ENCODE peak calls at places on chromosomes 6 and 20, in four cellular contexts. One of them, this sample, is unnamed.

GRCh38 chr6:53410508-53411258 is 61.9 kb upstream of the ELOVL5 start:
- DNase-seq in occipital lobe: no peak
- DNase-seq in heart left ventricle: peak
- DNase-seq in NCI-H69: peak
- DNase-seq in this sample: no peak

GRCh38 chr20:57476641-57477461 is 48.1 kb downstream of the CTCFL start:
- DNase-seq in occipital lobe: no peak
- DNase-seq in heart left ventricle: no peak
- DNase-seq in NCI-H69: no peak
- DNase-seq in this sample: no peak

GRCh38 chr20:34274694-34275093 is 28.5 kb downstream of the AHCY start:
- DNase-seq in occipital lobe: no peak
- DNase-seq in heart left ventricle: no peak
- DNase-seq in NCI-H69: no peak
- DNase-seq in this sample: no peak

GRCh38 chr20:45117581-45117980 is 2.6 kb upstream of the WFDC5 start:
- DNase-seq in occipital lobe: no peak
- DNase-seq in heart left ventricle: no peak
- DNase-seq in NCI-H69: peak
- DNase-seq in this sample: no peak

GRCh38 chr6:167034056-167034455 is 34.9 kb downstream of the CEP43 start:
- DNase-seq in occipital lobe: no peak
- DNase-seq in heart left ventricle: no peak
- DNase-seq in NCI-H69: no peak
- DNase-seq in this sample: no peak

GRCh38 chr6:122620902-122621301 is 10.7 kb downstream of the PKIB start:
- DNase-seq in occipital lobe: no peak
- DNase-seq in heart left ventricle: no peak
- DNase-seq in NCI-H69: peak
- DNase-seq in this sample: no peak

GRCh38 chr6:39225946-39226437 is 3.3 kb downstream of the KCNK5 start:
- DNase-seq in occipital lobe: no peak
- DNase-seq in heart left ventricle: no peak
- DNase-seq in NCI-H69: no peak
- DNase-seq in this sample: no peak

GRCh38 chr20:33812673-33813462 is 1.7 kb downstream of the CHMP4B start:
- DNase-seq in occipital lobe: no peak
- DNase-seq in heart left ventricle: no peak
- DNase-seq in NCI-H69: no peak
- DNase-seq in this sample: no peak

GRCh38 chr6:21885532-21886089 is 292.1 kb downstream of the SOX4 start:
- DNase-seq in occipital lobe: peak
- DNase-seq in heart left ventricle: peak
- DNase-seq in NCI-H69: peak
- DNase-seq in this sample: no peak

GRCh38 chr20:57656252-57656820 is 36.1 kb upstream of the ZBP1 start:
- DNase-seq in occipital lobe: no peak
- DNase-seq in heart left ventricle: peak
- DNase-seq in NCI-H69: no peak
- DNase-seq in this sample: no peak

GRCh38 chr20:61628480-61628879 is 376.4 kb downstream of the CDH4 start:
- DNase-seq in occipital lobe: peak
- DNase-seq in heart left ventricle: no peak
- DNase-seq in NCI-H69: no peak
- DNase-seq in this sample: no peak

GRCh38 chr6:67165606-67166005 is 1458.6 kb upstream of the EYS start:
- DNase-seq in occipital lobe: no peak
- DNase-seq in heart left ventricle: no peak
- DNase-seq in NCI-H69: no peak
- DNase-seq in this sample: no peak

GRCh38 chr6:168377856-168378832 is 58.6 kb upstream of the DACT2 start:
- DNase-seq in occipital lobe: no peak
- DNase-seq in heart left ventricle: no peak
- DNase-seq in NCI-H69: no peak
- DNase-seq in this sample: no peak

GRCh38 chr6:109793793-109794192 is 102.7 kb downstream of the FIG4 start:
- DNase-seq in occipital lobe: no peak
- DNase-seq in heart left ventricle: no peak
- DNase-seq in NCI-H69: peak
- DNase-seq in this sample: no peak

GRCh38 chr6:84282566-84282965 is 55.1 kb upstream of the CEP162 start:
- DNase-seq in occipital lobe: no peak
- DNase-seq in heart left ventricle: no peak
- DNase-seq in NCI-H69: peak
- DNase-seq in this sample: no peak

GRCh38 chr6:169801396-169802160 is 50.2 kb downstream of the ERMARD start:
- DNase-seq in occipital lobe: no peak
- DNase-seq in heart left ventricle: no peak
- DNase-seq in NCI-H69: no peak
- DNase-seq in this sample: no peak

GRCh38 chr20:36808317-36809257 is 35.0 kb upstream of the DSN1 start:
- DNase-seq in occipital lobe: no peak
- DNase-seq in heart left ventricle: peak
- DNase-seq in NCI-H69: peak
- DNase-seq in this sample: no peak

GRCh38 chr6:138948028-138948427 is 40.0 kb downstream of the REPS1 start:
- DNase-seq in occipital lobe: no peak
- DNase-seq in heart left ventricle: no peak
- DNase-seq in NCI-H69: no peak
- DNase-seq in this sample: no peak

GRCh38 chr6:20173833-20174796 is 38.2 kb downstream of the MBOAT1 start:
- DNase-seq in occipital lobe: no peak
- DNase-seq in heart left ventricle: no peak
- DNase-seq in NCI-H69: no peak
- DNase-seq in this sample: no peak

GRCh38 chr6:2939315-2940009 is 31.9 kb downstream of the SERPINB6 start:
- DNase-seq in occipital lobe: no peak
- DNase-seq in heart left ventricle: no peak
- DNase-seq in NCI-H69: no peak
- DNase-seq in this sample: no peak

GRCh38 chr6:121389419-121389818 is 46.0 kb upstream of the GJA1 start:
- DNase-seq in occipital lobe: no peak
- DNase-seq in heart left ventricle: no peak
- DNase-seq in NCI-H69: no peak
- DNase-seq in this sample: no peak

GRCh38 chr20:44053046-44053445 is 133.9 kb downstream of the JPH2 start:
- DNase-seq in occipital lobe: no peak
- DNase-seq in heart left ventricle: no peak
- DNase-seq in NCI-H69: no peak
- DNase-seq in this sample: no peak

GRCh38 chr20:34179636-34180360 is 61.4 kb upstream of the ASIP start:
- DNase-seq in occipital lobe: no peak
- DNase-seq in heart left ventricle: no peak
- DNase-seq in NCI-H69: no peak
- DNase-seq in this sample: no peak

GRCh38 chr6:34339971-34340370 is 52.5 kb downstream of the NUDT3 start:
- DNase-seq in occipital lobe: no peak
- DNase-seq in heart left ventricle: no peak
- DNase-seq in NCI-H69: no peak
- DNase-seq in this sample: no peak

GRCh38 chr20:13400453-13400852 is 179.4 kb downstream of the ISM1 start:
- DNase-seq in occipital lobe: no peak
- DNase-seq in heart left ventricle: no peak
- DNase-seq in NCI-H69: no peak
- DNase-seq in this sample: no peak

GRCh38 chr20:208937-209566 is 18.0 kb upstream of the DEFB129 start:
- DNase-seq in occipital lobe: no peak
- DNase-seq in heart left ventricle: no peak
- DNase-seq in NCI-H69: peak
- DNase-seq in this sample: no peak

GRCh38 chr6:7728855-7729590 is 3.1 kb downstream of the BMP6 start:
- DNase-seq in occipital lobe: no peak
- DNase-seq in heart left ventricle: no peak
- DNase-seq in NCI-H69: peak
- DNase-seq in this sample: no peak

GRCh38 chr6:135972120-135972519 is 120.6 kb downstream of the PDE7B start:
- DNase-seq in occipital lobe: no peak
- DNase-seq in heart left ventricle: no peak
- DNase-seq in NCI-H69: no peak
- DNase-seq in this sample: no peak

GRCh38 chr20:51970858-51971257 is 168.5 kb upstream of the SALL4 start:
- DNase-seq in occipital lobe: no peak
- DNase-seq in heart left ventricle: no peak
- DNase-seq in NCI-H69: no peak
- DNase-seq in this sample: no peak